ENCODE peak calls at places on chromosomes 3 and 15, in four cellular contexts. D, R, V and J are unnamed samples.

GRCh38 chr15:101447168-101447533 is 42.4 kb downstream of the PCSK6 start:
- DNase-seq in D (no peak), R (no peak), V (no peak), J (no peak)

GRCh38 chr3:23002846-23003800 is 200.0 kb upstream of the UBE2E2 start:
- DNase-seq in D (no peak), R (no peak), V (no peak), J (no peak)

GRCh38 chr3:66372681-66373350 is 128.0 kb downstream of the LRIG1 start:
- DNase-seq in D (no peak), R (peak), V (peak), J (no peak)

GRCh38 chr3:195905970-195906864 is 2.1 kb downstream of the TNK2 start:
- DNase-seq in D (no peak), R (peak), V (no peak), J (no peak)

GRCh38 chr15:63402498-63403253 is 21.0 kb upstream of the CA12 start:
- DNase-seq in D (no peak), R (peak), V (peak), J (no peak)

GRCh38 chr3:192843742-192844350 is 73.8 kb downstream of the MB21D2 start:
- DNase-seq in D (no peak), R (no peak), V (no peak), J (no peak)

GRCh38 chr3:66402596-66403267 is 98.1 kb downstream of the LRIG1 start:
- DNase-seq in D (no peak), R (no peak), V (no peak), J (no peak)

GRCh38 chr15:62165793-62166380 is 802 bp upstream of the C2CD4B start:
- DNase-seq in D (no peak), R (no peak), V (no peak), J (no peak)

GRCh38 chr15:36643551-36643950 is 64.1 kb downstream of the CDIN1 start:
- DNase-seq in D (no peak), R (peak), V (no peak), J (peak)

GRCh38 chr3:4889896-4890295 is 89.3 kb upstream of the BHLHE40 start:
- DNase-seq in D (no peak), R (no peak), V (no peak), J (no peak)

GRCh38 chr3:102053375-102053989 is 204.2 kb downstream of the NFKBIZ start:
- DNase-seq in D (no peak), R (peak), V (no peak), J (no peak)

GRCh38 chr3:143119009-143119914 is at the start of gene CHST2:
- DNase-seq in D (peak), R (peak), V (peak), J (no peak)

GRCh38 chr3:17302774-17303173 is 418.0 kb downstream of the PLCL2 start:
- DNase-seq in D (no peak), R (peak), V (no peak), J (no peak)

GRCh38 chr3:117719316-117719926 is 1009.8 kb downstream of the TUSC7 start:
- DNase-seq in D (no peak), R (peak), V (no peak), J (peak)